ENCODE peak calls at places on chromosomes 5 and 9, in ten cellular contexts. N, R, I, S, W, B, M, Y, U and X are unnamed samples.

GRCh38 chr5:122142480-122142879 is 13.1 kb downstream of the ZNF474 start:
- DNase-seq in S (peak), N (no peak), M (no peak), B (peak), Y (no peak), W (no peak), U (no peak), I (no peak), R (no peak), X (peak)

GRCh38 chr5:138438724-138439536 is at the start of gene REEP2:
- DNase-seq in I (peak), U (peak), M (no peak), W (peak), R (peak), N (peak), S (no peak), B (peak), Y (no peak), X (peak)

GRCh38 chr9:81871695-81872094 is 56.5 kb upstream of the SPATA31D4 start:
- DNase-seq in I (no peak), M (no peak), N (no peak), Y (no peak), B (peak), S (peak), R (no peak), W (peak), U (no peak), X (peak)

GRCh38 chr9:15423328-15423985 is 781 bp downstream of the SNAPC3 start:
- DNase-seq in S (peak), M (no peak), Y (no peak), B (peak), W (peak), I (no peak), N (no peak), U (no peak), R (no peak), X (peak)

GRCh38 chr9:27291292-27291691 is 5.7 kb downstream of the EQTN start:
- DNase-seq in N (no peak), W (no peak), M (no peak), R (no peak), B (no peak), U (no peak), Y (no peak), I (no peak), S (no peak), X (no peak)

GRCh38 chr5:119344231-119344630 is 11.6 kb upstream of the TNFAIP8 start:
- DNase-seq in S (no peak), M (no peak), Y (no peak), B (no peak), I (no peak), N (no peak), W (no peak), R (no peak), U (no peak), X (no peak)

GRCh38 chr5:91121347-91121993 is 261.6 kb downstream of the ARRDC3 start:
- DNase-seq in Y (peak), I (no peak), S (no peak), U (no peak), W (no peak), R (no peak), B (no peak), M (no peak), N (no peak), X (no peak)

GRCh38 chr5:36403601-36404311 is 102.1 kb upstream of the RANBP3L start:
- DNase-seq in I (no peak), S (peak), U (peak), W (no peak), M (peak), N (no peak), R (peak), Y (peak), B (peak), X (no peak)

GRCh38 chr5:77973253-77973609 is 197.1 kb upstream of the TBCA start:
- DNase-seq in R (no peak), S (no peak), W (peak), M (no peak), N (peak), Y (no peak), I (no peak), U (no peak), B (no peak), X (no peak)

GRCh38 chr5:36629729-36630128 is 23.3 kb downstream of the SLC1A3 start:
- DNase-seq in R (no peak), I (no peak), N (no peak), U (no peak), M (no peak), B (peak), S (no peak), Y (no peak), W (no peak), X (no peak)

GRCh38 chr5:1468247-1468612 is 23.0 kb upstream of the SLC6A3 start:
- DNase-seq in I (peak), R (no peak), N (peak), S (no peak), M (no peak), B (no peak), Y (no peak), U (no peak), W (no peak), X (no peak)

GRCh38 chr9:20220286-20220685 is 402.0 kb downstream of the MLLT3 start:
- DNase-seq in U (no peak), B (no peak), M (no peak), S (no peak), I (no peak), R (no peak), Y (no peak), N (no peak), W (no peak), X (no peak)

GRCh38 chr5:78605611-78606010 is 43.0 kb downstream of the LHFPL2 start:
- DNase-seq in M (no peak), S (no peak), I (no peak), N (no peak), B (peak), R (no peak), Y (no peak), W (no peak), U (no peak), X (peak)

GRCh38 chr5:19564036-19564435 is 424.0 kb downstream of the CDH18 start:
- DNase-seq in M (peak), R (no peak), W (no peak), Y (no peak), B (peak), I (no peak), S (no peak), U (no peak), N (no peak), X (no peak)

GRCh38 chr5:79552984-79553383 is 39.0 kb upstream of the HOMER1 start:
- DNase-seq in N (no peak), R (no peak), Y (no peak), I (no peak), W (no peak), B (no peak), U (no peak), M (no peak), S (no peak), X (no peak)

GRCh38 chr5:77133061-77133758 is 46.1 kb upstream of the ZBED3 start:
- DNase-seq in N (no peak), R (peak), I (no peak), B (peak), M (peak), U (peak), S (peak), W (peak), Y (peak), X (peak)

GRCh38 chr9:80061940-80062339 is 490.2 kb downstream of the TLE4 start:
- DNase-seq in R (no peak), N (peak), W (peak), M (no peak), S (peak), B (peak), Y (peak), I (no peak), U (no peak), X (no peak)

GRCh38 chr5:127029513-127030258 is 672 bp downstream of the MARCHF3 start:
- DNase-seq in S (peak), W (peak), U (peak), B (peak), R (peak), Y (peak), M (peak), N (peak), I (peak), X (peak)

GRCh38 chr5:103373576-103374472 is 115.3 kb downstream of the MACIR start:
- DNase-seq in N (peak), B (no peak), W (no peak), S (no peak), I (no peak), M (no peak), Y (no peak), R (no peak), U (no peak), X (no peak)

GRCh38 chr9:38226491-38226951 is 157.5 kb upstream of the SHB start:
- DNase-seq in Y (no peak), M (no peak), I (no peak), S (no peak), W (no peak), U (no peak), N (peak), R (no peak), B (peak), X (no peak)

GRCh38 chr5:111863801-111864200 is 106.8 kb upstream of the NREP start:
- DNase-seq in M (no peak), W (no peak), Y (no peak), U (no peak), N (no peak), S (no peak), I (no peak), B (peak), R (no peak), X (no peak)

GRCh38 chr5:35089688-35090314 is 42.1 kb upstream of the AGXT2 start:
- DNase-seq in S (peak), N (peak), Y (no peak), W (peak), M (no peak), U (no peak), R (no peak), I (peak), B (peak), X (peak)

GRCh38 chr5:149887622-149888183 is 56.9 kb downstream of the PDE6A start:
- DNase-seq in R (no peak), S (peak), M (no peak), B (peak), U (no peak), N (peak), I (no peak), Y (no peak), W (peak), X (no peak)

GRCh38 chr9:106927916-106928315 is 65.0 kb downstream of the ZNF462 start:
- DNase-seq in W (no peak), N (no peak), I (no peak), Y (no peak), M (no peak), B (peak), R (no peak), S (no peak), U (no peak), X (no peak)

GRCh38 chr9:27227192-27227591 is 69.8 kb downstream of the EQTN start:
- DNase-seq in N (no peak), R (no peak), Y (no peak), M (no peak), U (no peak), S (peak), B (no peak), I (no peak), W (no peak), X (peak)

GRCh38 chr5:174425271-174425963 is 299.0 kb upstream of the MSX2 start:
- DNase-seq in Y (no peak), M (no peak), N (peak), B (no peak), R (no peak), I (no peak), S (no peak), W (no peak), U (no peak), X (peak)

GRCh38 chr5:44932922-44933585 is 124.3 kb downstream of the MRPS30 start:
- DNase-seq in M (no peak), R (no peak), S (no peak), U (no peak), B (no peak), I (no peak), Y (no peak), W (no peak), N (no peak), X (no peak)

GRCh38 chr9:82988488-82988887 is 74.5 kb downstream of the RASEF start:
- DNase-seq in W (no peak), N (no peak), R (no peak), S (no peak), I (no peak), B (no peak), U (no peak), Y (no peak), M (no peak), X (no peak)

GRCh38 chr5:151743535-151743934 is 14.9 kb downstream of the ATOX1 start:
- DNase-seq in Y (no peak), I (no peak), S (no peak), M (no peak), U (no peak), W (no peak), N (no peak), R (no peak), B (no peak), X (no peak)

GRCh38 chr9:21994526-21994995 is at the start of gene CDKN2B-AS1:
- DNase-seq in I (peak), B (peak), S (peak), W (peak), U (no peak), R (peak), M (peak), N (peak), Y (no peak), X (peak)

GRCh38 chr9:419571-420156 is 205.0 kb downstream of the DOCK8 start:
- DNase-seq in M (no peak), I (no peak), Y (no peak), N (no peak), W (no peak), R (no peak), B (peak), S (peak), U (no peak), X (peak)

GRCh38 chr5:176536902-176537607 is at the start of gene RNF44:
- DNase-seq in W (peak), U (peak), M (peak), N (peak), Y (peak), R (peak), S (peak), I (peak), B (peak), X (peak)

GRCh38 chr5:103259705-103260355 is 1.3 kb downstream of the MACIR start:
- DNase-seq in B (peak), M (no peak), I (no peak), Y (peak), W (no peak), U (no peak), R (no peak), N (peak), S (peak), X (peak)

GRCh38 chr5:168850683-168851082 is 271.5 kb upstream of the PANK3 start:
- DNase-seq in W (no peak), U (no peak), B (no peak), I (no peak), R (no peak), M (no peak), Y (no peak), S (no peak), N (no peak), X (no peak)

DNA sequence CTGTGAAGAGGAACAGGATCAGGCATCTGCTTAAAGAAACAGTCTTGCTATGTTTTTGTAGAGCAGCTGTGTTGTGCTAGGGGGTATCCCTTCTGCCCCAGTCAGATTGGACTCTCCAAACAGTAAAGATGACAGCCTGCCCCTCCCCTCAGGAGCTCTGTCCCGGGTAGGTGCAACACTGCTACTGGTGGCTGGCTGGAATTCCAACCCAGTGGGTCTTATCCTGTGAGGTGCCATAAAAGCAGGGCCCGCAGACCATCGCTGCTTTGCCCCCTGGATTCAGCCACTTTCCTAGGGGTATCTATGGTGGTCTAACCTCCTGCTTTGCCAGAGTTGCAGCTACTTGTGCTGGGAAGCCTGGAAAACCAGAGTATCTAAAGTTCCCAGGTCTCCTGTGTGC is 114.6 kb upstream of the PPP1R2B start:
- DNase-seq in R (no peak), B (no peak), W (no peak), M (peak), Y (no peak), S (no peak), N (no peak), U (no peak), I (no peak), X (no peak)
- H3K27ac ChIP-seq in R (no peak), B (no peak), W (no peak), M (no peak), Y (no peak), S (no peak), N (no peak), U (no peak), I (no peak), X (no peak)

GRCh38 chr9:94758031-94758430 is 31.5 kb downstream of the AOPEP start:
- DNase-seq in M (no peak), R (no peak), W (no peak), U (no peak), B (no peak), Y (no peak), N (no peak), S (no peak), I (no peak), X (no peak)

GRCh38 chr9:94758844-94759243 is 32.3 kb downstream of the AOPEP start:
- DNase-seq in N (no peak), U (no peak), R (no peak), M (no peak), I (no peak), S (no peak), B (no peak), W (no peak), Y (no peak), X (no peak)

GRCh38 chr9:94760646-94761045 is 34.1 kb downstream of the AOPEP start:
- DNase-seq in Y (no peak), R (no peak), N (no peak), S (no peak), W (no peak), I (no peak), M (no peak), B (no peak), U (no peak), X (no peak)

GRCh38 chr9:94759937-94760336 is 33.4 kb downstream of the AOPEP start:
- DNase-seq in R (no peak), B (no peak), U (no peak), M (no peak), S (no peak), Y (no peak), N (no peak), W (no peak), I (no peak), X (no peak)

GRCh38 chr9:94761506-94761905 is 35.0 kb downstream of the AOPEP start:
- DNase-seq in S (no peak), R (no peak), M (no peak), N (no peak), B (no peak), W (peak), Y (no peak), U (no peak), I (no peak), X (no peak)
- H3K27ac ChIP-seq in S (no peak), R (no peak), M (no peak), N (peak), B (no peak), W (no peak), Y (no peak), U (no peak), I (no peak), X (no peak)

DNA sequence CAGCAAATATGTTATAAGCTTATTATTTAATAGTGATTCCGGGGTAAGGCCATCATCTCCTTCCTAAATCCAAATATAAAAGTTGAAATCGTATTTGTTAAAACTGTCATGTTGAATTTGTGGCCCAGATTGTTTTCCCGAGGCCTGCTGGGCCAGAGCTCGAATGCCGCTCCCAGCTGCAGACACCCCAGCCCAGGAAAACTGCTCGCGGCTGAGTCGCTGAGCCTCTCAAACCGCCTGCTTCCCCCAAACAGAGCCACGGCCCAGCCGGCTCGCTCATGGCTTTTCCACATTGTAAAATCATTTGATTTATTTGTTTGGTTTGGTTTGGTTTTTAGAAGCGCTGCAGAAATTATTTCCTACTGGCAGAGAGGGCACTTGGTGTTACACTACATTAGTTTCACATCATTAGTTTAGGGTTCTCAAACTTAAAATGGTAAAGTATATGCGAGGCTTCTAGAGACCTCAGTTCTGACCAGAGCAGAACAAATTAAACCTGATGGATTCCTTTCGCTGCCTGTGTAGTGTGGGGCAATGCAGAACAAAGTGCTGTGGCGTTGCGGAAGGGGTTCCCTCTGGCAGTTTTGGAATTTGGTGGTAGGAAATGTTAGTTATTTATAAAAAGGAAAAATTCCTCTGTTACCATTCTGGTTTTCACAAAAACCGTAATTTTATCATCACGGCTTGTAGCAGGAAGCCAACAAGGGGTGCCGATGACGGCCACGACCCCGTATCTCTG is 156.5 kb upstream of the PITX1 start:
- DNase-seq in R (no peak), U (no peak), Y (no peak), N (no peak), M (no peak), S (no peak), I (no peak), W (no peak), B (no peak), X (no peak)
- H3K27ac ChIP-seq in R (no peak), U (no peak), Y (no peak), N (no peak), M (no peak), S (no peak), I (no peak), W (no peak), B (no peak), X (peak)

DNA sequence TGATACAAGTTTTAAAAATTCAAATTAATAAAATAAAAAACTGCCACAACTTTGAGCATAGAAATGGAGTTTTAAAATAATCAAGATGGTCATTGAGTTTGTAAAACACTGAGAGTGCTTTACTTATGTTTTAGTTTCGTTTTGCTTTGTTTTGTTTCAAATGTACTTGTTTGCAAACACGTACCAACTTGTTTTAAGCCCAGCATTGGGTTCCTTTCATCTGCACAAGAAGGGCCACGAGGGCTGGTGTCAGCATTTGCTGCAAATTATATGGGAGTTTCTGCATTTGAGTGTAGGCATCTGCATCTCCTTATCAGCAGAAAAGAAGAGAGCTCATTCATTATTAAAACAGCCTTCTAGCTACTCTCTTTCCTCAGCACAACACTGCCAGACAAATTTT is 95.4 kb upstream of the CAST start:
- DNase-seq in S (no peak), I (no peak), U (no peak), N (no peak), W (no peak), M (no peak), R (no peak), B (no peak), Y (no peak), X (no peak)
- H3K27ac ChIP-seq in S (peak), I (no peak), U (no peak), N (no peak), W (peak), M (no peak), R (no peak), B (peak), Y (no peak), X (no peak)

GRCh38 chr9:133875131-133875530 is 117.0 kb downstream of the VAV2 start:
- DNase-seq in S (no peak), I (no peak), N (no peak), R (no peak), B (no peak), W (no peak), M (no peak), Y (no peak), U (no peak), X (no peak)
- H3K27ac ChIP-seq in S (no peak), I (no peak), N (no peak), R (no peak), B (no peak), W (no peak), M (no peak), Y (no peak), U (no peak), X (peak)